ENCODE peak calls at places on chromosomes 1 and 21, in six cellular contexts. F, I, X, O, N and S are unnamed samples.

GRCh38 chr1:172002725-172003345 is 161.5 kb downstream of the DNM3 start:
- DNase-seq in X (peak; percentile 90), N (peak; percentile 40), I (no peak), F (no peak), O (peak; percentile 42), S (peak; percentile 77)

GRCh38 chr1:31327381-31327780 is 30.5 kb downstream of the ZCCHC17 start:
- DNase-seq in X (peak; percentile 67), I (no peak), N (peak; percentile 72), F (no peak), O (no peak), S (no peak)

GRCh38 chr1:101769520-101769919 is 227.2 kb downstream of the OLFM3 start:
- DNase-seq in X (peak; percentile 15), N (no peak), F (no peak), I (no peak), O (peak; percentile 7), S (no peak)

GRCh38 chr1:214551052-214551435 is 358 bp downstream of the PTPN14 start:
- DNase-seq in I (no peak), F (no peak), X (peak; percentile 75), O (no peak), N (no peak), S (no peak)

GRCh38 chr1:232282541-232282940 is 347.4 kb downstream of the SIPA1L2 start:
- DNase-seq in O (no peak), I (no peak), F (no peak), X (peak; percentile 27), N (peak; percentile 28), S (no peak)

GRCh38 chr1:117826551-117827078 is 102.8 kb downstream of the GDAP2 start:
- DNase-seq in F (no peak), N (peak; percentile 87), O (no peak), X (peak; percentile 75), I (no peak), S (peak; percentile 45)

GRCh38 chr1:234495231-234495990 is 16.4 kb upstream of the TARBP1 start:
- DNase-seq in N (peak; percentile 79), F (no peak), X (peak; percentile 85), I (no peak), O (peak; percentile 79), S (no peak)

GRCh38 chr1:21220815-21221214 is 44.1 kb upstream of the EIF4G3 start:
- DNase-seq in O (no peak), X (no peak), F (no peak), I (no peak), N (no peak), S (peak; percentile 59)

GRCh38 chr1:172671591-172671990 is 12.7 kb downstream of the FASLG start:
- DNase-seq in I (no peak), O (no peak), N (peak; percentile 27), X (peak; percentile 53), F (no peak), S (no peak)

GRCh38 chr1:164380893-164381292 is 178.1 kb upstream of the PBX1 start:
- DNase-seq in N (no peak), F (no peak), X (no peak), I (no peak), O (no peak), S (no peak)

GRCh38 chr1:29703596-29703995 is 467.3 kb downstream of the PTPRU start:
- DNase-seq in X (peak; percentile 72), F (no peak), I (no peak), N (peak; percentile 45), O (no peak), S (peak; percentile 27)

GRCh38 chr1:200372095-200372884 is 37.5 kb downstream of the ZNF281 start:
- DNase-seq in I (no peak), F (no peak), N (peak; percentile 73), O (no peak), X (peak; percentile 85), S (no peak)

GRCh38 chr1:178530520-178530919 is 17.6 kb downstream of the TEX35 start:
- DNase-seq in I (no peak), F (no peak), O (no peak), N (no peak), X (no peak), S (no peak)

GRCh38 chr1:180301135-180301737 is 71.2 kb downstream of the LHX4 start:
- DNase-seq in X (peak; percentile 15), F (no peak), N (peak; percentile 5), O (no peak), I (no peak), S (no peak)

GRCh38 chr1:43809097-43809673 is 101.8 kb downstream of the ST3GAL3 start:
- DNase-seq in O (no peak), F (no peak), I (no peak), X (no peak), N (no peak), S (no peak)

GRCh38 chr1:172556461-172556860 is 23.5 kb downstream of the SUCO start:
- DNase-seq in X (peak; percentile 35), O (no peak), F (no peak), N (no peak), I (no peak), S (no peak)

GRCh38 chr1:65952692-65953091 is 160.0 kb downstream of the PDE4B start:
- DNase-seq in F (no peak), O (no peak), N (no peak), X (peak; percentile 25), I (no peak), S (no peak)

GRCh38 chr1:37865348-37866119 is 6.1 kb upstream of the MTF1 start:
- DNase-seq in I (no peak), O (no peak), N (peak; percentile 94), X (no peak), F (peak; percentile 13), S (no peak)

GRCh38 chr1:17289756-17290155 is 18.2 kb upstream of the PADI4 start:
- DNase-seq in N (peak; percentile 86), O (no peak), X (peak; percentile 28), I (no peak), F (no peak), S (no peak)

GRCh38 chr1:32142446-32143301 is 34.8 kb downstream of the KPNA6 start:
- DNase-seq in F (no peak), N (peak; percentile 44), I (no peak), X (peak; percentile 86), O (no peak), S (peak; percentile 40)

GRCh38 chr1:14742181-14742980 is 143.9 kb downstream of the KAZN start:
- DNase-seq in X (peak; percentile 94), O (no peak), N (peak; percentile 99), F (no peak), I (no peak), S (peak; percentile 75)

GRCh38 chr1:162150112-162150511 is 80.6 kb downstream of the NOS1AP start:
- DNase-seq in N (no peak), O (no peak), X (no peak), I (no peak), F (no peak), S (no peak)

GRCh38 chr1:200479816-200480215 is 70.0 kb upstream of the ZNF281 start:
- DNase-seq in X (no peak), I (no peak), O (no peak), F (no peak), N (no peak), S (no peak)

GRCh38 chr1:93694039-93694438 is 12.4 kb upstream of the BCAR3 start:
- DNase-seq in I (no peak), N (peak; percentile 82), O (no peak), X (no peak), F (no peak), S (no peak)

GRCh38 chr1:82695443-82695842 is 894.7 kb downstream of the ADGRL2 start:
- DNase-seq in N (peak; percentile 0), X (peak; percentile 55), F (no peak), O (no peak), I (no peak), S (no peak)

GRCh38 chr1:35178874-35179380 is 14.0 kb downstream of the SFPQ start:
- DNase-seq in F (no peak), N (no peak), X (no peak), O (no peak), I (no peak), S (no peak)

GRCh38 chr21:21851657-21852056 is 853.4 kb downstream of the NCAM2 start:
- DNase-seq in F (no peak), O (no peak), I (no peak), X (peak; percentile 25), N (no peak), S (peak; percentile 57)

GRCh38 chr1:178037510-178038253 is 56.2 kb upstream of the RASAL2 start:
- DNase-seq in X (peak; percentile 86), I (no peak), N (peak; percentile 48), O (peak; percentile 2), F (no peak), S (peak; percentile 85)

GRCh38 chr1:22297999-22298398 is 153.7 kb upstream of the ZBTB40 start:
- DNase-seq in N (no peak), I (no peak), O (no peak), F (no peak), X (no peak), S (no peak)

GRCh38 chr21:37862536-37862935 is 53.7 kb downstream of the KCNJ6 start:
- DNase-seq in X (peak; percentile 48), F (no peak), O (no peak), I (no peak), N (peak; percentile 38), S (peak; percentile 31)

GRCh38 chr21:38322551-38322950 is 65.8 kb downstream of the KCNJ15 start:
- DNase-seq in I (no peak), X (no peak), O (no peak), F (no peak), N (peak; percentile 29), S (no peak)

GRCh38 chr1:51295926-51296325 is 34.4 kb downstream of the TTC39A start:
- DNase-seq in N (no peak), F (no peak), X (no peak), I (no peak), O (no peak), S (no peak)

GRCh38 chr1:203124546-203125317 is 2.8 kb upstream of the ADORA1 start:
- DNase-seq in X (no peak), O (no peak), N (peak; percentile 65), I (no peak), F (no peak), S (no peak)

GRCh38 chr1:112674440-112674985 is at the start of gene MOV10:
- DNase-seq in O (peak; percentile 45), X (peak; percentile 85), I (peak; percentile 45), N (peak; percentile 76), F (peak; percentile 36), S (peak; percentile 62)